ENCODE peak calls at places on chromosomes 5 and 9, in nine cellular contexts. T is small intestine, Z is bronchial epithelial cell, X is NCI-H69, H is neural crest cell, K is NCI-H524 treated with DMSO at 0.1 percent for 48 hours, M is tibial nerve, O is HEK293T, Q is NCI-H345. I is an unnamed sample.

GRCh38 chr9:136061405-136061804 is 33.7 kb downstream of the NACC2 start:
- DNase-seq in T (no peak), Z (no peak), X (no peak), H (no peak), K (no peak), M (no peak), O (no peak), Q (no peak), I (no peak)

GRCh38 chr5:173242675-173243085 is 7.7 kb upstream of the NKX2-5 start:
- DNase-seq in T (no peak), Z (no peak), X (no peak), H (no peak), K (no peak), M (no peak), O (no peak), Q (no peak), I (no peak)

GRCh38 chr9:99416007-99416406 is 193.9 kb downstream of the SEC61B start:
- DNase-seq in T (no peak), Z (peak; percentile 56), X (no peak), H (no peak), K (no peak), M (no peak), O (no peak), Q (no peak), I (no peak)

GRCh38 chr5:109721741-109722140 is 32.0 kb downstream of the MAN2A1 start:
- DNase-seq in T (no peak), Z (no peak), X (peak; percentile 89), H (no peak), K (no peak), M (no peak), O (no peak), Q (no peak), I (no peak)

GRCh38 chr9:87479801-87480201 is 17.9 kb upstream of the DAPK1 start:
- DNase-seq in T (no peak), Z (no peak), X (no peak), H (no peak), K (no peak), M (peak; percentile 18), O (no peak), Q (no peak), I (no peak)

GRCh38 chr9:105114318-105114717 is 130.1 kb upstream of the SLC44A1 start:
- DNase-seq in T (no peak), Z (no peak), X (no peak), H (no peak), K (no peak), M (no peak), O (no peak), Q (no peak), I (no peak)

GRCh38 chr5:16570121-16570815 is 46.5 kb downstream of the RETREG1 start:
- DNase-seq in T (no peak), Z (no peak), X (no peak), H (no peak), K (no peak), M (no peak), O (no peak), Q (no peak), I (peak; percentile 15)

GRCh38 chr5:151298465-151298864 is 5.1 kb downstream of the SLC36A3 start:
- DNase-seq in T (no peak), Z (no peak), X (no peak), H (no peak), K (no peak), M (no peak), O (no peak), Q (no peak), I (no peak)

GRCh38 chr9:7491641-7492040 is 307.9 kb downstream of the DMAC1 start:
- DNase-seq in T (no peak), Z (no peak), X (no peak), H (no peak), K (no peak), M (no peak), O (no peak), Q (no peak), I (no peak)

GRCh38 chr9:110842976-110843375 is 174.4 kb downstream of the MUSK start:
- DNase-seq in T (no peak), Z (no peak), X (no peak), H (no peak), K (no peak), M (no peak), O (no peak), Q (no peak), I (no peak)

GRCh38 chr5:98637607-98638006 is 135.9 kb upstream of the RGMB start:
- DNase-seq in T (no peak), Z (no peak), X (peak; percentile 69), H (no peak), K (no peak), M (no peak), O (no peak), Q (no peak), I (no peak)

GRCh38 chr5:179371681-179372675 is 26.7 kb upstream of the ADAMTS2 start:
- DNase-seq in T (no peak), Z (no peak), X (peak; percentile 7), H (no peak), K (peak; percentile 86), M (no peak), O (no peak), Q (peak; percentile 78), I (no peak)

GRCh38 chr9:133939845-133940244 is 52.3 kb downstream of the VAV2 start:
- DNase-seq in T (no peak), Z (no peak), X (no peak), H (no peak), K (no peak), M (no peak), O (no peak), Q (no peak), I (no peak)

GRCh38 chr5:136027316-136027715 is 1.5 kb upstream of the TGFBI start:
- DNase-seq in T (no peak), Z (no peak), X (no peak), H (no peak), K (no peak), M (no peak), O (no peak), Q (no peak), I (no peak)

GRCh38 chr5:138352722-138353549 is 451 bp downstream of the KDM3B start:
- DNase-seq in T (peak; percentile 76), Z (peak; percentile 41), X (peak; percentile 84), H (peak; percentile 40), K (no peak), M (peak; percentile 54), O (peak; percentile 28), Q (peak; percentile 64), I (peak; percentile 58)

GRCh38 chr9:36864491-36865410 is 169.3 kb downstream of the PAX5 start:
- DNase-seq in T (no peak), Z (no peak), X (peak; percentile 73), H (peak; percentile 30), K (no peak), M (no peak), O (no peak), Q (no peak), I (no peak)

GRCh38 chr9:14111670-14112069 is 202.3 kb downstream of the NFIB start:
- DNase-seq in T (no peak), Z (no peak), X (no peak), H (no peak), K (no peak), M (no peak), O (no peak), Q (no peak), I (no peak)

GRCh38 chr9:79623799-79624721 is 52.3 kb downstream of the TLE4 start:
- DNase-seq in T (peak; percentile 55), Z (peak; percentile 96), X (peak; percentile 85), H (no peak), K (no peak), M (no peak), O (peak; percentile 62), Q (no peak), I (peak; percentile 82)

GRCh38 chr5:30401479-30402058 is 791.9 kb upstream of the CDH6 start:
- DNase-seq in T (peak; percentile 43), Z (peak; percentile 57), X (peak; percentile 84), H (peak; percentile 59), K (no peak), M (peak; percentile 9), O (peak; percentile 4), Q (peak; percentile 38), I (peak; percentile 5)

GRCh38 chr9:13750061-13750460 is 470.6 kb upstream of the MPDZ start:
- DNase-seq in T (no peak), Z (peak; percentile 97), X (no peak), H (no peak), K (no peak), M (no peak), O (no peak), Q (no peak), I (peak; percentile 22)

GRCh38 chr5:111820072-111820471 is 63.1 kb upstream of the NREP start:
- DNase-seq in T (no peak), Z (no peak), X (peak; percentile 7), H (no peak), K (no peak), M (no peak), O (no peak), Q (no peak), I (no peak)

GRCh38 chr5:149416977-149417713 is 38.1 kb upstream of the IL17B start:
- DNase-seq in T (no peak), Z (no peak), X (no peak), H (no peak), K (no peak), M (no peak), O (no peak), Q (no peak), I (no peak)

GRCh38 chr9:109401169-109401989 is 80.5 kb upstream of the EPB41L4B start:
- DNase-seq in T (peak; percentile 71), Z (peak; percentile 55), X (peak; percentile 85), H (peak; percentile 72), K (peak; percentile 18), M (peak; percentile 10), O (peak; percentile 81), Q (peak; percentile 33), I (peak; percentile 68)

I was measured in RWPE1.